ENCODE peak calls at places on chromosomes 7 and 10, in six cellular contexts. Q, P, G, K, W and T are unnamed samples. For H3K9me3, the result is how much of the 10 kb centered on the place peaks cover.

GRCh38 chr7:90401989-90402388 is 1.3 kb upstream of the CLDN12 start:
- DNase-seq in Q (no peak), P (no peak), G (no peak), K (no peak), W (peak), T (no peak)

GRCh38 chr7:107691713-107692112 is 31.1 kb downstream of the SLC26A4 start:
- DNase-seq in Q (no peak), P (no peak), G (no peak), K (no peak), W (no peak), T (no peak)

GRCh38 chr10:75238182-75239180 is 2.7 kb upstream of the COMTD1 start:
- DNase-seq in Q (no peak), P (no peak), G (no peak), K (no peak), W (no peak), T (no peak)

GRCh38 chr10:117477241-117477947 is 65.2 kb upstream of the EMX2 start:
- DNase-seq in Q (no peak), P (no peak), G (no peak), K (no peak), W (no peak), T (no peak)

GRCh38 chr7:26348987-26349809 is 57.5 kb downstream of the SNX10 start:
- DNase-seq in Q (no peak), P (no peak), G (no peak), K (no peak), W (no peak), T (no peak)

GRCh38 chr10:90925078-90926029 is 4.5 kb upstream of the ANKRD1 start:
- DNase-seq in Q (no peak), P (no peak), G (peak), K (no peak), W (no peak), T (no peak)

GRCh38 chr10:127298396-127298795 is 102.0 kb upstream of the INSYN2A start:
- DNase-seq in Q (no peak), P (no peak), G (no peak), K (no peak), W (no peak), T (no peak)

GRCh38 chr7:1558841-1559625 is 3.0 kb upstream of the TMEM184A start:
- DNase-seq in Q (no peak), P (peak), G (no peak), K (no peak), W (no peak), T (no peak)

GRCh38 chr10:636016-636730 is 53.3 kb downstream of the DIP2C start:
- DNase-seq in Q (no peak), P (no peak), G (no peak), K (no peak), W (no peak), T (no peak)

GRCh38 chr7:54394877-54395276 is 147.3 kb upstream of the VSTM2A start:
- DNase-seq in Q (no peak), P (no peak), G (no peak), K (no peak), W (no peak), T (no peak)

GRCh38 chr10:102605712-102606111 is 38.6 kb upstream of the TRIM8 start:
- DNase-seq in Q (no peak), P (no peak), G (no peak), K (no peak), W (no peak), T (no peak)

GRCh38 chr10:108204528-108205313 is 1040.2 kb upstream of the SORCS1 start:
- DNase-seq in Q (no peak), P (peak), G (peak), K (no peak), W (no peak), T (no peak)

GRCh38 chr7:50411333-50412028 is 38.7 kb downstream of the FIGNL1 start:
- DNase-seq in Q (no peak), P (no peak), G (no peak), K (no peak), W (no peak), T (no peak)

GRCh38 chr7:50404392-50404791 is 45.8 kb downstream of the FIGNL1 start:
- DNase-seq in Q (peak), P (peak), G (no peak), K (no peak), W (no peak), T (no peak)

GRCh38 chr7:50405246-50405645 is 44.9 kb downstream of the FIGNL1 start:
- DNase-seq in Q (no peak), P (no peak), G (no peak), K (no peak), W (no peak), T (no peak)

GRCh38 chr7:50409856-50410468 is 40.2 kb downstream of the FIGNL1 start:
- DNase-seq in Q (no peak), P (no peak), G (no peak), K (no peak), W (no peak), T (no peak)

DNA sequence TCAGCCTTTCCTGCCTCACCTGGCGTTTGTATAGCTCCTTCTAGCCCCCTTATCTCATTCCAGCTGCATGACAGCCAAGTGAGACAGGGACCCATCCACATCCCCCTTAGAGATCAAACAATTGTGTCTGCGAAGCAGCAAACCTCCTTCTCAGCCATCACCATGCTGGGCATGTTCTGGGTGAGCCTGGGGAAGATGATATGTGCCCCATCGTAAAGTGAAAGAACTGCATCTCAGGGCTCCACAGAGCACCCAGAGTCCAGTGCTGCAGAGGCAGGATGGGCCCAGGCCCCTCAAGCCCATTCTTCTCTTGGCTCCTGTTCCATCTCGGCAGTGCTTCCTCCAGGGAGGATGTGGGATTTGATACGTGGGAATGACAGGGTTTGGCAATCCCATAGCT is 43.2 kb downstream of the FIGNL1 start:
- DNase-seq in Q (no peak), P (no peak), G (no peak), K (no peak), W (no peak), T (no peak)
- H3K9me3 ChIP-seq in Q (under half), P (under half), G (under half), K (under half), W (under half), T (under half)

GRCh38 chr7:158266817-158267736 is 320.5 kb downstream of the PTPRN2 start:
- DNase-seq in Q (no peak), P (no peak), G (no peak), K (no peak), W (peak), T (no peak)

GRCh38 chr7:158263964-158264748 is 323.5 kb downstream of the PTPRN2 start:
- DNase-seq in Q (no peak), P (no peak), G (no peak), K (no peak), W (peak), T (no peak)

GRCh38 chr7:158264881-158265742 is 322.5 kb downstream of the PTPRN2 start:
- DNase-seq in Q (no peak), P (no peak), G (no peak), K (no peak), W (no peak), T (no peak)

GRCh38 chr7:158266426-158266816 is 321.2 kb downstream of the PTPRN2 start:
- DNase-seq in Q (no peak), P (no peak), G (no peak), K (no peak), W (no peak), T (no peak)

GRCh38 chr7:158265743-158266080 is 321.9 kb downstream of the PTPRN2 start:
- DNase-seq in Q (no peak), P (no peak), G (no peak), K (no peak), W (no peak), T (no peak)
- H3K9me3 ChIP-seq in Q (under half), P (under half), G (under half), K (half or more), W (under half), T (under half)

GRCh38 chr7:158023563-158024350 is 563.9 kb downstream of the PTPRN2 start:
- DNase-seq in Q (peak), P (no peak), G (no peak), K (no peak), W (no peak), T (no peak)

GRCh38 chr7:158021836-158022235 is 565.8 kb downstream of the PTPRN2 start:
- DNase-seq in Q (no peak), P (no peak), G (no peak), K (no peak), W (no peak), T (no peak)

GRCh38 chr7:158024351-158024715 is 563.3 kb downstream of the PTPRN2 start:
- DNase-seq in Q (peak), P (no peak), G (no peak), K (no peak), W (no peak), T (no peak)

GRCh38 chr7:158023157-158023556 is 564.5 kb downstream of the PTPRN2 start:
- DNase-seq in Q (peak), P (no peak), G (no peak), K (no peak), W (no peak), T (no peak)

GRCh38 chr7:158022601-158023000 is 565.0 kb downstream of the PTPRN2 start:
- DNase-seq in Q (no peak), P (no peak), G (no peak), K (no peak), W (no peak), T (no peak)
- H3K9me3 ChIP-seq in Q (under half), P (under half), G (under half), K (half or more), W (under half), T (under half)

GRCh38 chr7:52323202-52323746 is 712.2 kb upstream of the POM121L12 start:
- DNase-seq in Q (no peak), P (no peak), G (no peak), K (no peak), W (no peak), T (no peak)
- H3K9me3 ChIP-seq in Q (under half), P (under half), G (under half), K (under half), W (under half), T (under half)

DNA sequence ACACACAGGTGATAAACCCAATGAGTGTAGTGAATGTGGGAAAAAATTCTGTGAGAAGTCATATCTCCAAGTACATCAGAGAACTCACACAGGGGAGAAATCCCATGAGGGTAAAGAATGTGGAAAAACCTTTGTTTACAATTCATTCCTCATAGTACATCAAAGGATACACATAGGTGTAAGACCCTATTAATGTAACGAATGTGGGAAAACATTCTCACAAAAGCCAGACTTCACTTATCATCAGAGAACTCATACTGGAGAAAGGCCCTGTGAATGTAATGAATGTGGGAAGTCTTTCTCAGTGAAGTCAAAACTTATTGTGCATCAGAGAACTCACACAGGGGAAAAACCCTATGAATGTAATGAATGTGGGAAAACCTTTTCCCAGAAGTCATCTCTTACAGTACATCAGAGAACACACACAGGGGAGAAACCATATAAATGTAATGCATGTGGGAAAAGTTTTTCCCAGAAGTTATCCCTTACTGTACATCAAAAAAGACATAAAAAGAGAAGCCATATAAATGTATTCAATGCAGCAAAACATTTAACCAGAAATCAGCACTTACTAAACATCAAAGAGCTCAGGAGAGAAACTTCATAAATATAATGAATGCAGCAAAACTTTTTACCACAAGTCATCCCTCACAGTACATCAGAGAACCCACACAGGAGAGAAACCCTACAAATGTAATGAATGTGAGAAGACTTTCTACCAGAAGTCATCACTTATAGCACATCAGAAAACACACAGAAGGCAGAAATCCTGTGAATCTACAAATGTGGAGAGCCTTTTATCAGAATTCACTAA is 49.8 kb downstream of the ZNF239 start:
- DNase-seq in Q (no peak), P (no peak), G (no peak), K (no peak), W (no peak), T (no peak)
- H3K9me3 ChIP-seq in Q (half or more), P (half or more), G (half or more), K (under half), W (under half), T (under half)

DNA sequence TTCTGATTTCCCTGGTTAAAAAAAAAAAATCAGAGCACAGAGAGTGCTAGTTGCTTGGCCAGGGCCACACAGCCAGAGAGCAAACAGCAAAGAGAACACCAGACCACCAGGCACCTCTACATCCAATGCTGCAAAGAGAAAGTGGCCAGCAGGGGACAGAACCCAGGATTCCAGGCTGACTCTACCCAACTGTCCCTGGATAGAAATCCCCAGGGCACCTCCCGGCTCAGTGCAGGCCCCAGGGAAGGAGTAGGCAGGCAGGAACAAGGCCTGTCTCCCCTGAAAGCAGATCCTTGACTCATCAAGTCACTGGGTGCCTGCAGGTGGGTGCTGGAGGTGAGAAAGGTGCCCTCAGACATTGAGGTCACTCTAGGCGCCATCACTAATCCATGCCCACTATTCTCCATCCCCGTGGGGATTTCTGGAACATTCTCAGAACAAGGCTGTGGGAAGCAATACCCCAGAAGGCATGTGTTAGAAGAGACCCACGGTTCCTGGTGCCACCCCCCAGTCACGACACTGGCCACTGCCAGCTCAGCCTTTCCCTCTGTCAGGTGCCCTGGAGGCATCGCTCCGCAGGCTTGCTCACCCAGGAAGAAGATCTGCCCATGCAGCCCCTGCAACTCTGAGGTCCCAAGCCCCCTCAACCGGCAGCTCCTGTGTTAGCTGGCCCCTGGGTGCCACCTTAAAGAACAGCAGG is 154.8 kb downstream of the GRID1 start:
- DNase-seq in Q (no peak), P (no peak), G (no peak), K (no peak), W (no peak), T (no peak)
- H3K9me3 ChIP-seq in Q (under half), P (under half), G (under half), K (under half), W (under half), T (under half)

GRCh38 chr7:64312826-64313225 is 935 bp upstream of the ZNF736 start:
- DNase-seq in Q (no peak), P (no peak), G (no peak), K (no peak), W (no peak), T (peak)

GRCh38 chr7:64307254-64308018 is 6.3 kb upstream of the ZNF736 start:
- DNase-seq in Q (peak), P (peak), G (peak), K (peak), W (peak), T (peak)

GRCh38 chr7:64313740-64314491 is at the start of gene ZNF736:
- DNase-seq in Q (peak), P (peak), G (peak), K (peak), W (peak), T (peak)

GRCh38 chr7:64308019-64308275 is 5.8 kb upstream of the ZNF736 start:
- DNase-seq in Q (peak), P (no peak), G (no peak), K (no peak), W (no peak), T (peak)

DNA sequence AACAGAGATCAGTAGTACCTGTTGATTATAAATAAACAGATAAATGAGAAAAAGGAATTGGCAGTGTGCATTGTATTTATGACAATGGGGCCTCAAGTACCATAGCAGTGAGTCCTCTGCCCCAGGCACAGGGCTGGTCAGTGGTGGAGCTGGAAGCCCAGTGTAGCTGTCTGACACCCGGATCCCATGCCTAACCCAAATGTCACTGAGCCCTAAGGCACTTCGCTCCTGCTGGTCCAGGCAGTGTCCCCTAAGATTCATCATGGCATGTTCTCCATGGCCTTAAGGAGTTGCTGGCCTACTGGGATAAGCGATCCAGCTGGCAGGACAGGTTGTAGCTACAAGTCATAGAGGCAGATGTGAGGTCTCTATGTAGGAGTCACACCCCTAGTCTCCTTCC is 3.3 kb upstream of the ZNF736 start:
- DNase-seq in Q (no peak), P (no peak), G (no peak), K (no peak), W (no peak), T (no peak)
- H3K9me3 ChIP-seq in Q (under half), P (under half), G (under half), K (under half), W (under half), T (under half)

GRCh38 chr10:78408011-78408410 is 374.3 kb downstream of the RPS24 start:
- DNase-seq in Q (no peak), P (no peak), G (no peak), K (no peak), W (no peak), T (no peak)
- H3K9me3 ChIP-seq in Q (under half), P (under half), G (under half), K (under half), W (under half), T (under half)